ENCODE peak calls at places on chromosomes 13 and 19, in four cellular contexts. J is Karpas-422, G is lower leg skin, H is upper lobe of right lung. E is an unnamed sample.

GRCh38 chr13:34733720-34734119 is 208.3 kb upstream of the NBEA start:
- DNase-seq in J (no peak), G (no peak), H (no peak), E (peak)

GRCh38 chr19:49145485-49146407 is 9.4 kb downstream of the HRC start:
- DNase-seq in J (peak), G (peak), H (peak), E (peak)

GRCh38 chr19:32397736-32398135 is 7.8 kb upstream of the DPY19L3 start:
- DNase-seq in J (no peak), G (no peak), H (no peak), E (peak)

GRCh38 chr13:111534646-111535461 is 214.4 kb downstream of the TEX29 start:
- DNase-seq in J (no peak), G (no peak), H (no peak), E (no peak)

GRCh38 chr19:17125728-17126677 is 50.4 kb downstream of the MYO9B start:
- DNase-seq in J (peak), G (peak), H (peak), E (peak)

GRCh38 chr19:6532244-6532999 is 1.6 kb downstream of the TNFSF9 start:
- DNase-seq in J (peak), G (no peak), H (no peak), E (no peak)

GRCh38 chr19:19258589-19259338 is 14.3 kb downstream of the TM6SF2 start:
- DNase-seq in J (no peak), G (no peak), H (no peak), E (no peak)

GRCh38 chr19:6062961-6063575 is 47.2 kb downstream of the RFX2 start:
- DNase-seq in J (no peak), G (no peak), H (no peak), E (no peak)

GRCh38 chr13:20828540-20829364 is 55.0 kb upstream of the EEF1AKMT1 start:
- DNase-seq in J (peak), G (no peak), H (no peak), E (peak)

GRCh38 chr19:56966225-56966696 is 125.7 kb upstream of the PEG3 start:
- DNase-seq in J (no peak), G (no peak), H (no peak), E (no peak)

GRCh38 chr19:347946-348861 is 3.6 kb upstream of the MIER2 start:
- DNase-seq in J (peak), G (no peak), H (no peak), E (no peak)

GRCh38 chr19:51986309-51987291 is at the start of gene ZNF350:
- DNase-seq in J (peak), G (peak), H (peak), E (peak)

GRCh38 chr19:50020481-50020880 is 4.7 kb downstream of the VRK3 start:
- DNase-seq in J (no peak), G (no peak), H (no peak), E (no peak)

GRCh38 chr19:1232652-1233360 is 5.0 kb downstream of the CBARP start:
- DNase-seq in J (no peak), G (no peak), H (no peak), E (peak)

DNA sequence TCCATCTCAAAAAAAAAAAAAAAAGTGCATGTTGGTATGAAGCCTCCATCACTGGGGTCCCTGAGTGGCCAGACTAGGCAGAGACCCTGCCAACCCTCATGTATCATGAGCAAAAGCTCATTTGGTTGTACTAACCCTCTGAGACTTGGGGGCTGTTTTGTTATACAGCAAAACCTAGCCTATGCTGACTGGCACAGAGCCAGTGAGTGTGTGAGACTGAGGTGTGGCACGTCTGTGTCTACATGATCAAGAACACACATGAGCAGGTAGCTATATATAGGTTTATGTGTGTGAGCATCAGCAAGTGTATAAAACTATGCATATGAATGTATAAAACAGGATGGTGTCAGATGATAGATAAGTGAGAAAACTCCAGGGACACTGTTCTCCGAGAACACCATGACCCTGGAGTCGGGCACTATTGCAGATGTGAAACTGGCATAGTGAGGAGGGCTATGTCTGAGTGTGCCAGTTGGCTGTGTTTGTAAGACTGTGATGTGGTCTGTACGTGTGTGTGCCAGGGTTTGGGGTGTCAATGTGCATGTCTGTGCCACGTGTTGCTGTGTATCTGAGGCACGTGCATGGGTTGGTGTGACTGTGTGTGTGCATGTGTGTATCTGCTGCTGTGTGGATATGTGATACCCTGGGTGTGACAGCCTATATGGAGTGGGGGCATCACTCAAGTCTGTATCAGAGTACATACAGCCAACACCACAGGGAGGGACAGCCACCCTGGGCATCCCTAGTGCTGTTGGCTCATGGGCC is 44.5 kb downstream of the OLFM2 start:
- DNase-seq in J (no peak), G (no peak), H (no peak), E (no peak)
- H3K4me3 ChIP-seq in J (no peak), G (no peak), H (no peak), E (no peak)

GRCh38 chr13:99656092-99656745 is 154.9 kb downstream of the TM9SF2 start:
- DNase-seq in J (peak), G (peak), H (no peak), E (peak)

GRCh38 chr13:99654076-99654475 is 152.8 kb downstream of the TM9SF2 start:
- DNase-seq in J (no peak), G (no peak), H (no peak), E (no peak)

GRCh38 chr13:99656843-99657506 is 155.7 kb downstream of the TM9SF2 start:
- DNase-seq in J (no peak), G (no peak), H (no peak), E (peak)

GRCh38 chr13:99653526-99653925 is 152.3 kb downstream of the TM9SF2 start:
- DNase-seq in J (no peak), G (no peak), H (no peak), E (no peak)

DNA sequence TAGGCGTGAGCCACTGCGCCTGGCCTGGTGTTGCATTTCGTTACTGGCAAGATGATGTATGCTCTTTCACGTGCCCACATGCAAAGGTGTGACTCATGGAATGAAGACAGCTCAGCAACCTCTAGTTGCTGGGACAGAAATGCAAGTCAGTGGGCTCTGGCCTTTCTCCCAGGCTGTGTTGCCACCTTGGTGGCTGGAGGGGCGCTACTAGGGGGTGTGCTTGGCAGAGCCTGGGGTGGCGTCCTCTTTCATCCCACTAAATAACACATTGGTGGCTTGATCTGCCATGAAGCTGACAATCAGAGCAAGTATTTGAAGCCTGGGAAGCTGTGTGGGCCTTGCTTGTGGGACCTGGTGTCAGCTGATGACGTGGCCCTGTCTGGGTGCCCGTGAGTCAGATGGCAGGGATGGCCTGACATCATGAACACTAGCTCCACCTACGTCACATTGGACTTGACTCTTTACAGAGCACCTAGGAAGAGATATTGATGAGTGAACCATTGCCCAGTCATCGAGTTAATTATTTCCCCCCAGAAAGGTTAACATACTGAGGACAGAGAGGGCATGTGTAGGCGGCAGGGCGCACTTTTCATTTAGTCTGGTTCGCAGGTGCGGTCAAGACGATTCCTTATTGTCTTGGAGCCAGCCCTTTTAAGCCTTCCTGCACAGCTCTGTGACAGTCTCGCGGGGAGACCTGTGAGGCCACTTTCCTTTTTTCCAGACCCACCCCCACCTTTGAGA is 154.2 kb downstream of the TM9SF2 start:
- DNase-seq in J (no peak), G (no peak), H (no peak), E (peak)
- H3K4me3 ChIP-seq in J (no peak), G (no peak), H (no peak), E (no peak)

GRCh38 chr13:76463314-76463713 is 422.9 kb downstream of the KCTD12 start:
- DNase-seq in J (no peak), G (no peak), H (no peak), E (no peak)
- H3K4me3 ChIP-seq in J (no peak), G (no peak), H (no peak), E (no peak)

DNA sequence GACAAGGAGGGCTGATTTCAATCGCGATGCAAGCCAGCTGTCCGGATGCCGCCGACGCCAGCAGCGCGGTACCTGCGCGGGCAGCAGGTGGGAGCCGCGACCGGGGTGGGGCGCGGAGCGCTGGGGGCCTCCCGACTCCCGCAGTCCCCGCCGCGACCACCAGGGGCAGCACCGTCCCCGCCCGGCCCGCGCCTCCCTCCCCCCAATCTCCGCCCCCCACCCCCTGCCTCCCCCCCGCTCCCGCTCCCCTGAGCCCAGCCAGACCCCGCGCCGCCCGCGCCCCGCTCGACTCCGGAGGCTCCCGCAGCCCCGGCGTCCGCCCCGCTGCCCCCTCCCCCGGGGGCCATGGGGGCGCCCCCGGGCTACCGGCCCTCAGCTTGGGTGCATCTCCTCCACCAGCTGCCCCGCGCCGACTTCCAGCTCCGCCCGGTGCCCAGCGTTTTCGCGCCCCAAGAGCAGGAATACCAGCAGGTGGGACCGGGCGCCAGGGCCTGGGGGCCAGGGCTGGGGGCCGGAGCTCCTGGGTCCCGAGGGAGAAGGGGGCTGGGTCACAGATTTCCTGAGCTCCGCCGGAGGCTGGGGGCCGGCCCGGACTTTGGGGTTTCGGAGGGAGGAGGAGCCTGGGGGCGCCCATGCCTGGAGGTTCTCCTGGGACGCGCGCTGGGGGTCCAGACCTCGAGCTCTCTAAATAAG is at the start of gene TTYH1:
- DNase-seq in J (no peak), G (no peak), H (no peak), E (no peak)
- H3K4me3 ChIP-seq in J (no peak), G (no peak), H (no peak), E (no peak)

GRCh38 chr13:30832845-30833332 is 73.2 kb upstream of the MEDAG start:
- DNase-seq in J (no peak), G (peak), H (peak), E (peak)
- H3K4me3 ChIP-seq in J (no peak), G (no peak), H (no peak), E (no peak)

GRCh38 chr19:46785980-46786235 is 2.5 kb downstream of the SLC1A5 start:
- DNase-seq in J (no peak), G (no peak), H (no peak), E (no peak)

GRCh38 chr19:46783670-46784069 is 4.7 kb downstream of the SLC1A5 start:
- DNase-seq in J (peak), G (no peak), H (no peak), E (no peak)

GRCh38 chr19:46785054-46785979 is 3.1 kb downstream of the SLC1A5 start:
- DNase-seq in J (peak), G (no peak), H (no peak), E (peak)

GRCh38 chr19:46782355-46783019 is 5.9 kb downstream of the SLC1A5 start:
- DNase-seq in J (no peak), G (no peak), H (no peak), E (no peak)

DNA sequence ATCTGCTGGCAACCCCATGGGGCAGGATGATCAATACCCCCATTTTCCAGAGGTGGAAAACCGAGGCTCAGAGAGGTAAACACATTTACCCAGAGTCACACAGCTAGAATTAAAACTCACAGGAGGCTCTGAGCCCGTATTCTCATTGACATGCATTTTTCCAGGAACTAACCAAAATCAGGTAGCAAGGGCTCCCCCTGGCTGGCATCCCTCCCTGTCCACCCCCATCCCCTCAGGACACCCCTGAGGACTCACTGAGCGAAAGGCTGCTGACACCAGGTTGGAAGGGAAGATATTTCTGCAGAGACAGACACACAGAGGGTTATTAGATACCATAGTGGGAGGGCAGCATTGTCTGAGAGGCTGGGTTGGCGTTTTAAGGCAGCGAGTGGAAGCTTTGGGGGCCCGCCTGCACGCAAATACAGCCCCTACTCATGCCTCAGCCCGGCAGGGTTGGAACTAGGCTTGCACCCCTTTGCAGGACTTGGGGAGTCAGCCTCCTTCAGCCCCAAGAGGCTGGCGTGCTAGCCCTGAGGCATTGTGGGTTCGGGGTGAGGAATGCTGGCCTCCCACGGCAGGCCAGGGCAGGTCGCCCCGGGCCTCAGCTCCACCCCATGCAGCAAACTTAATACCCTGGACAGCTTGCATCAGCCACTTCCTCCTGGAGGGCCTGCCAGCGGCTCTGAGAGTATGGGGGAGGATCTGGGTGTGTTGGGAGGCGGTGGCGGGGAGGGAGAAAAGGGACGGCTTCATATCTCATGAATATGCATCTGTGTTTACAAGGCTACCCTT is 3.9 kb downstream of the SLC1A5 start:
- DNase-seq in J (peak), G (peak), H (peak), E (peak)
- H3K4me3 ChIP-seq in J (peak), G (peak), H (peak), E (peak)